ENCODE peak calls at places on chromosomes 11 and 22, in ten cellular contexts. One of them, this sample, is unnamed.

GRCh38 chr11:75656044-75656726 is 12.7 kb downstream of the MAP6 start:
- DNase-seq in uterus: no peak
- DNase-seq in HCT116: no peak
- DNase-seq in fibroblast of lung: peak
- DNase-seq in cardiac muscle cell: no peak
- DNase-seq in aorta: no peak
- DNase-seq in CD4-positive, alpha-beta T cell: no peak
- DNase-seq in tibial artery: no peak
- DNase-seq in GM23248: no peak
- DNase-seq in OCI-LY7: no peak
- DNase-seq in this sample: no peak

GRCh38 chr22:26642465-26643367 is 14.7 kb upstream of the MIAT start:
- DNase-seq in fibroblast of lung: peak
- DNase-seq in aorta: no peak
- DNase-seq in CD4-positive, alpha-beta T cell: peak
- DNase-seq in tibial artery: no peak
- DNase-seq in HCT116: no peak
- DNase-seq in OCI-LY7: peak
- DNase-seq in uterus: no peak
- DNase-seq in cardiac muscle cell: no peak
- DNase-seq in GM23248: no peak
- DNase-seq in this sample: no peak

GRCh38 chr11:2516276-2517015 is 71.6 kb downstream of the KCNQ1 start:
- DNase-seq in fibroblast of lung: no peak
- DNase-seq in HCT116: no peak
- DNase-seq in CD4-positive, alpha-beta T cell: no peak
- DNase-seq in aorta: peak
- DNase-seq in cardiac muscle cell: no peak
- DNase-seq in tibial artery: no peak
- DNase-seq in uterus: peak
- DNase-seq in OCI-LY7: no peak
- DNase-seq in GM23248: no peak
- DNase-seq in this sample: no peak

GRCh38 chr11:92357344-92357743 is 132.7 kb downstream of the FAT3 start:
- DNase-seq in CD4-positive, alpha-beta T cell: no peak
- DNase-seq in tibial artery: no peak
- DNase-seq in GM23248: no peak
- DNase-seq in uterus: no peak
- DNase-seq in cardiac muscle cell: no peak
- DNase-seq in fibroblast of lung: peak
- DNase-seq in HCT116: no peak
- DNase-seq in aorta: no peak
- DNase-seq in OCI-LY7: no peak
- DNase-seq in this sample: no peak

GRCh38 chr11:116792869-116793475 is 1.3 kb upstream of the APOA5 start:
- DNase-seq in OCI-LY7: no peak
- DNase-seq in fibroblast of lung: peak
- DNase-seq in aorta: no peak
- DNase-seq in cardiac muscle cell: no peak
- DNase-seq in HCT116: no peak
- DNase-seq in tibial artery: no peak
- DNase-seq in CD4-positive, alpha-beta T cell: no peak
- DNase-seq in uterus: no peak
- DNase-seq in GM23248: peak
- DNase-seq in this sample: no peak

GRCh38 chr11:71310184-71310583 is 57.8 kb upstream of the SHANK2 start:
- DNase-seq in aorta: peak
- DNase-seq in fibroblast of lung: no peak
- DNase-seq in tibial artery: no peak
- DNase-seq in uterus: no peak
- DNase-seq in OCI-LY7: no peak
- DNase-seq in cardiac muscle cell: no peak
- DNase-seq in CD4-positive, alpha-beta T cell: no peak
- DNase-seq in GM23248: no peak
- DNase-seq in HCT116: no peak
- DNase-seq in this sample: no peak

GRCh38 chr22:22576244-22576988 is 17.4 kb upstream of the PRAME start:
- DNase-seq in cardiac muscle cell: no peak
- DNase-seq in OCI-LY7: peak
- DNase-seq in tibial artery: no peak
- DNase-seq in uterus: no peak
- DNase-seq in fibroblast of lung: peak
- DNase-seq in aorta: no peak
- DNase-seq in HCT116: peak
- DNase-seq in CD4-positive, alpha-beta T cell: no peak
- DNase-seq in GM23248: peak
- DNase-seq in this sample: peak

GRCh38 chr11:59189986-59190385 is 18.1 kb downstream of the DTX4 start:
- DNase-seq in fibroblast of lung: no peak
- DNase-seq in tibial artery: no peak
- DNase-seq in aorta: no peak
- DNase-seq in cardiac muscle cell: no peak
- DNase-seq in CD4-positive, alpha-beta T cell: no peak
- DNase-seq in GM23248: no peak
- DNase-seq in HCT116: no peak
- DNase-seq in uterus: no peak
- DNase-seq in OCI-LY7: no peak
- DNase-seq in this sample: no peak

GRCh38 chr11:88246680-88247079 is 71.4 kb upstream of the RAB38 start:
- DNase-seq in aorta: no peak
- DNase-seq in OCI-LY7: no peak
- DNase-seq in GM23248: peak
- DNase-seq in tibial artery: no peak
- DNase-seq in uterus: no peak
- DNase-seq in cardiac muscle cell: no peak
- DNase-seq in CD4-positive, alpha-beta T cell: no peak
- DNase-seq in fibroblast of lung: peak
- DNase-seq in HCT116: no peak
- DNase-seq in this sample: no peak

GRCh38 chr22:45834795-45835194 is 142.2 kb downstream of the WNT7B start:
- DNase-seq in tibial artery: no peak
- DNase-seq in aorta: no peak
- DNase-seq in CD4-positive, alpha-beta T cell: no peak
- DNase-seq in GM23248: no peak
- DNase-seq in HCT116: no peak
- DNase-seq in uterus: no peak
- DNase-seq in cardiac muscle cell: no peak
- DNase-seq in fibroblast of lung: no peak
- DNase-seq in OCI-LY7: no peak
- DNase-seq in this sample: no peak
- H3K27ac ChIP-seq in tibial artery: no peak
- H3K27ac ChIP-seq in aorta: no peak
- H3K27ac ChIP-seq in CD4-positive, alpha-beta T cell: no peak
- H3K27ac ChIP-seq in GM23248: no peak
- H3K27ac ChIP-seq in HCT116: no peak
- H3K27ac ChIP-seq in uterus: no peak
- H3K27ac ChIP-seq in cardiac muscle cell: no peak
- H3K27ac ChIP-seq in fibroblast of lung: no peak
- H3K27ac ChIP-seq in OCI-LY7: no peak
- H3K27ac ChIP-seq in this sample: no peak

GRCh38 chr22:37469416-37470086 is 16.6 kb downstream of the MFNG start:
- DNase-seq in HCT116: no peak
- DNase-seq in uterus: no peak
- DNase-seq in GM23248: no peak
- DNase-seq in tibial artery: no peak
- DNase-seq in cardiac muscle cell: no peak
- DNase-seq in CD4-positive, alpha-beta T cell: no peak
- DNase-seq in fibroblast of lung: no peak
- DNase-seq in OCI-LY7: no peak
- DNase-seq in aorta: no peak
- DNase-seq in this sample: no peak
- H3K27ac ChIP-seq in HCT116: no peak
- H3K27ac ChIP-seq in uterus: no peak
- H3K27ac ChIP-seq in GM23248: no peak
- H3K27ac ChIP-seq in tibial artery: no peak
- H3K27ac ChIP-seq in cardiac muscle cell: no peak
- H3K27ac ChIP-seq in CD4-positive, alpha-beta T cell: no peak
- H3K27ac ChIP-seq in fibroblast of lung: no peak
- H3K27ac ChIP-seq in OCI-LY7: no peak
- H3K27ac ChIP-seq in aorta: no peak
- H3K27ac ChIP-seq in this sample: no peak

DNA sequence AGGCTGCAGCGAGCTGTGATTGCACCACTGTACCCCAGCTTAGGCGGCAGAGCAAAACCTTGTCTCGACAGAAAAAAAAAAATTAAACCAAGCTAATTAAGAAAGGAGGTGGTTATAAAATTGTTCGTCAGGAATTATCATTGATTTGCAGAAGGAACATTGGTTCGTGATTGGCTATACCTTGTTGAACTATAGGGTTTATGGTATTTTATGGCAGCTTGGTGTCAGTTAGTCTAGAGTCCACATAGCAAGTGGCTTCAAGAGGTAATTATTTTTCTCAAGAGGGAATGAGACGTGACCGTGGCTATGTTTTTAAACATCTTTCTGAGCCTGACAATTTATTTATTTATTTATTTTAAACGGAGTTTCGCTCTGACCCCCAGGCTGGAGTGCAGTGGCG is 11.5 kb upstream of the TMEM216 start:
- DNase-seq in fibroblast of lung: no peak
- DNase-seq in uterus: no peak
- DNase-seq in OCI-LY7: no peak
- DNase-seq in CD4-positive, alpha-beta T cell: no peak
- DNase-seq in cardiac muscle cell: no peak
- DNase-seq in GM23248: no peak
- DNase-seq in HCT116: no peak
- DNase-seq in tibial artery: no peak
- DNase-seq in aorta: no peak
- DNase-seq in this sample: no peak
- H3K27ac ChIP-seq in fibroblast of lung: no peak
- H3K27ac ChIP-seq in uterus: no peak
- H3K27ac ChIP-seq in OCI-LY7: no peak
- H3K27ac ChIP-seq in CD4-positive, alpha-beta T cell: no peak
- H3K27ac ChIP-seq in cardiac muscle cell: no peak
- H3K27ac ChIP-seq in GM23248: no peak
- H3K27ac ChIP-seq in HCT116: no peak
- H3K27ac ChIP-seq in tibial artery: no peak
- H3K27ac ChIP-seq in aorta: no peak
- H3K27ac ChIP-seq in this sample: no peak

GRCh38 chr22:46770726-46771125 is 8.3 kb downstream of the TBC1D22A start:
- DNase-seq in uterus: no peak
- DNase-seq in aorta: peak
- DNase-seq in CD4-positive, alpha-beta T cell: no peak
- DNase-seq in tibial artery: no peak
- DNase-seq in OCI-LY7: peak
- DNase-seq in HCT116: no peak
- DNase-seq in GM23248: no peak
- DNase-seq in cardiac muscle cell: no peak
- DNase-seq in fibroblast of lung: no peak
- DNase-seq in this sample: no peak

GRCh38 chr22:46774456-46775363 is 12.3 kb downstream of the TBC1D22A start:
- DNase-seq in uterus: no peak
- DNase-seq in cardiac muscle cell: no peak
- DNase-seq in OCI-LY7: peak
- DNase-seq in HCT116: no peak
- DNase-seq in fibroblast of lung: no peak
- DNase-seq in aorta: peak
- DNase-seq in CD4-positive, alpha-beta T cell: no peak
- DNase-seq in GM23248: no peak
- DNase-seq in tibial artery: no peak
- DNase-seq in this sample: no peak

GRCh38 chr22:46775789-46776485 is 13.5 kb downstream of the TBC1D22A start:
- DNase-seq in GM23248: no peak
- DNase-seq in CD4-positive, alpha-beta T cell: no peak
- DNase-seq in tibial artery: peak
- DNase-seq in HCT116: no peak
- DNase-seq in fibroblast of lung: no peak
- DNase-seq in uterus: no peak
- DNase-seq in cardiac muscle cell: no peak
- DNase-seq in aorta: peak
- DNase-seq in OCI-LY7: no peak
- DNase-seq in this sample: no peak

GRCh38 chr22:46775364-46775758 is 12.9 kb downstream of the TBC1D22A start:
- DNase-seq in aorta: no peak
- DNase-seq in HCT116: no peak
- DNase-seq in GM23248: no peak
- DNase-seq in cardiac muscle cell: no peak
- DNase-seq in fibroblast of lung: no peak
- DNase-seq in tibial artery: no peak
- DNase-seq in uterus: no peak
- DNase-seq in CD4-positive, alpha-beta T cell: no peak
- DNase-seq in OCI-LY7: peak
- DNase-seq in this sample: no peak

GRCh38 chr22:46773074-46773473 is 10.6 kb downstream of the TBC1D22A start:
- DNase-seq in cardiac muscle cell: no peak
- DNase-seq in uterus: no peak
- DNase-seq in aorta: peak
- DNase-seq in fibroblast of lung: no peak
- DNase-seq in HCT116: no peak
- DNase-seq in CD4-positive, alpha-beta T cell: no peak
- DNase-seq in GM23248: no peak
- DNase-seq in OCI-LY7: peak
- DNase-seq in tibial artery: no peak
- DNase-seq in this sample: no peak
- H3K27ac ChIP-seq in cardiac muscle cell: no peak
- H3K27ac ChIP-seq in uterus: no peak
- H3K27ac ChIP-seq in aorta: no peak
- H3K27ac ChIP-seq in fibroblast of lung: no peak
- H3K27ac ChIP-seq in HCT116: peak
- H3K27ac ChIP-seq in CD4-positive, alpha-beta T cell: no peak
- H3K27ac ChIP-seq in GM23248: no peak
- H3K27ac ChIP-seq in OCI-LY7: peak
- H3K27ac ChIP-seq in tibial artery: no peak
- H3K27ac ChIP-seq in this sample: peak

DNA sequence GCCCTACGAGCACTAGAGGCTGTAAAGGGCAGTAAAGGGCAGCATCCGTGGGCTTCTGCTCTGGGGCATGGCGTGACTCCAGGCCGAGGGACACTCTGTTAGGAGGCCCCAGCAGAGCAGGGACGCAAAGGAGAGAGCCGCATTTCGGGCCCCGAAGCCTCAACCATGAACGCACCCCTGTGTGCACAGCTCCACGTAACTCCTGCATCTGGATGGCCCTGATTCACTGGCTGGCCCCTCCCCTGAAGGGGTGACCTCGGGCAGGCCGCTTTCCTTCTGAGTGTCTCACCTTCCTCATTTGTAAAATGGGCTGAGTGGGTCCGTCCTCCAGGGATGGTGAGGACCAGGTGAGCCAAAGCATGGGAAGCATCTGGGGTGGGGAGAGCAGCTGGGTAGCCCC is 13.6 kb downstream of the SHISAL1 start:
- DNase-seq in CD4-positive, alpha-beta T cell: no peak
- DNase-seq in GM23248: no peak
- DNase-seq in aorta: no peak
- DNase-seq in cardiac muscle cell: no peak
- DNase-seq in OCI-LY7: no peak
- DNase-seq in tibial artery: no peak
- DNase-seq in uterus: no peak
- DNase-seq in fibroblast of lung: no peak
- DNase-seq in HCT116: no peak
- DNase-seq in this sample: no peak
- H3K27ac ChIP-seq in CD4-positive, alpha-beta T cell: no peak
- H3K27ac ChIP-seq in GM23248: no peak
- H3K27ac ChIP-seq in aorta: no peak
- H3K27ac ChIP-seq in cardiac muscle cell: no peak
- H3K27ac ChIP-seq in OCI-LY7: no peak
- H3K27ac ChIP-seq in tibial artery: no peak
- H3K27ac ChIP-seq in uterus: peak
- H3K27ac ChIP-seq in fibroblast of lung: no peak
- H3K27ac ChIP-seq in HCT116: no peak
- H3K27ac ChIP-seq in this sample: no peak

GRCh38 chr11:36431429-36432092 is 78.5 kb downstream of the TRAF6 start:
- DNase-seq in uterus: peak
- DNase-seq in fibroblast of lung: peak
- DNase-seq in cardiac muscle cell: no peak
- DNase-seq in HCT116: peak
- DNase-seq in CD4-positive, alpha-beta T cell: no peak
- DNase-seq in aorta: no peak
- DNase-seq in OCI-LY7: no peak
- DNase-seq in tibial artery: no peak
- DNase-seq in GM23248: peak
- DNase-seq in this sample: no peak
- H3K27ac ChIP-seq in uterus: peak
- H3K27ac ChIP-seq in fibroblast of lung: no peak
- H3K27ac ChIP-seq in cardiac muscle cell: no peak
- H3K27ac ChIP-seq in HCT116: no peak
- H3K27ac ChIP-seq in CD4-positive, alpha-beta T cell: no peak
- H3K27ac ChIP-seq in aorta: no peak
- H3K27ac ChIP-seq in OCI-LY7: no peak
- H3K27ac ChIP-seq in tibial artery: no peak
- H3K27ac ChIP-seq in GM23248: peak
- H3K27ac ChIP-seq in this sample: peak